ENCODE peak calls at places on chromosome 19, in six cellular contexts. One of them, this sample, is unnamed.

GRCh38 chr19:36572593-36573019 is 486 bp downstream of the ZNF529 start:
- DNase-seq in H1: no peak
- DNase-seq in GM12891: no peak
- DNase-seq in GM12878: no peak
- DNase-seq in HepG2: no peak
- DNase-seq in K562: no peak
- DNase-seq in this sample: no peak

GRCh38 chr19:28603453-28603852 is 609.5 kb downstream of the UQCRFS1 start:
- DNase-seq in H1: no peak
- DNase-seq in GM12891: no peak
- DNase-seq in GM12878: no peak
- DNase-seq in HepG2: no peak
- DNase-seq in K562: no peak
- DNase-seq in this sample: no peak

GRCh38 chr19:15628236-15629002 is 12.3 kb upstream of the CYP4F3 start:
- DNase-seq in H1: no peak
- DNase-seq in GM12891: no peak
- DNase-seq in GM12878: no peak
- DNase-seq in HepG2: no peak
- DNase-seq in K562: no peak
- DNase-seq in this sample: no peak

GRCh38 chr19:45154064-45154827 is 6.5 kb downstream of the NKPD1 start:
- DNase-seq in H1: no peak
- DNase-seq in GM12891: no peak
- DNase-seq in GM12878: no peak
- DNase-seq in HepG2: peak
- DNase-seq in K562: peak
- DNase-seq in this sample: no peak

GRCh38 chr19:29724102-29724641 is 9.1 kb upstream of the C19orf12 start:
- DNase-seq in H1: peak
- DNase-seq in GM12891: peak
- DNase-seq in GM12878: no peak
- DNase-seq in HepG2: no peak
- DNase-seq in K562: peak
- DNase-seq in this sample: no peak

GRCh38 chr19:8069116-8069973 is 16.8 kb downstream of the CCL25 start:
- DNase-seq in H1: peak
- DNase-seq in GM12891: no peak
- DNase-seq in GM12878: no peak
- DNase-seq in HepG2: no peak
- DNase-seq in K562: peak
- DNase-seq in this sample: no peak

GRCh38 chr19:38389957-38390924 is 1.7 kb downstream of the SPRED3 start:
- DNase-seq in H1: no peak
- DNase-seq in GM12891: no peak
- DNase-seq in GM12878: no peak
- DNase-seq in HepG2: no peak
- DNase-seq in K562: peak
- DNase-seq in this sample: no peak

GRCh38 chr19:10223488-10224213 is 7.5 kb downstream of the S1PR2 start:
- DNase-seq in H1: no peak
- DNase-seq in GM12891: no peak
- DNase-seq in GM12878: no peak
- DNase-seq in HepG2: no peak
- DNase-seq in K562: no peak
- DNase-seq in this sample: no peak

GRCh38 chr19:36719687-36720556 is 32.5 kb downstream of the ZNF567 start:
- DNase-seq in H1: no peak
- DNase-seq in GM12891: no peak
- DNase-seq in GM12878: no peak
- DNase-seq in HepG2: no peak
- DNase-seq in K562: no peak
- DNase-seq in this sample: no peak

GRCh38 chr19:17109962-17110598 is 34.5 kb downstream of the MYO9B start:
- DNase-seq in H1: no peak
- DNase-seq in GM12891: peak
- DNase-seq in GM12878: peak
- DNase-seq in HepG2: no peak
- DNase-seq in K562: no peak
- DNase-seq in this sample: peak

GRCh38 chr19:41617941-41618730 is 8.7 kb downstream of the CEACAM4 start:
- DNase-seq in H1: no peak
- DNase-seq in GM12891: no peak
- DNase-seq in GM12878: no peak
- DNase-seq in HepG2: no peak
- DNase-seq in K562: no peak
- DNase-seq in this sample: no peak

GRCh38 chr19:40471111-40471510 is 4.3 kb downstream of the SPTBN4 start:
- DNase-seq in H1: no peak
- DNase-seq in GM12891: no peak
- DNase-seq in GM12878: no peak
- DNase-seq in HepG2: no peak
- DNase-seq in K562: no peak
- DNase-seq in this sample: no peak

GRCh38 chr19:8505680-8506401 is 3.4 kb upstream of the PRAM1 start:
- DNase-seq in H1: peak
- DNase-seq in GM12891: peak
- DNase-seq in GM12878: no peak
- DNase-seq in HepG2: peak
- DNase-seq in K562: peak
- DNase-seq in this sample: peak

GRCh38 chr19:29771708-29772415 is 39.9 kb upstream of the CCNE1 start:
- DNase-seq in H1: peak
- DNase-seq in GM12891: no peak
- DNase-seq in GM12878: no peak
- DNase-seq in HepG2: peak
- DNase-seq in K562: peak
- DNase-seq in this sample: peak

GRCh38 chr19:41263042-41263849 is 926 bp upstream of the HNRNPUL1 start:
- DNase-seq in H1: peak
- DNase-seq in GM12891: peak
- DNase-seq in GM12878: peak
- DNase-seq in HepG2: peak
- DNase-seq in K562: peak
- DNase-seq in this sample: peak

GRCh38 chr19:38862321-38863059 is 12.7 kb upstream of the HNRNPL start:
- DNase-seq in H1: no peak
- DNase-seq in GM12891: no peak
- DNase-seq in GM12878: no peak
- DNase-seq in HepG2: no peak
- DNase-seq in K562: no peak
- DNase-seq in this sample: no peak

GRCh38 chr19:3526507-3527244 is 12.3 kb upstream of the TEKTIP1 start:
- DNase-seq in H1: no peak
- DNase-seq in GM12891: no peak
- DNase-seq in GM12878: no peak
- DNase-seq in HepG2: no peak
- DNase-seq in K562: no peak
- DNase-seq in this sample: no peak

GRCh38 chr19:32599736-32600157 is 18.8 kb downstream of the PDCD5 start:
- DNase-seq in H1: no peak
- DNase-seq in GM12891: no peak
- DNase-seq in GM12878: no peak
- DNase-seq in HepG2: peak
- DNase-seq in K562: peak
- DNase-seq in this sample: no peak

GRCh38 chr19:37218592-37218935 is 550 bp downstream of the ZNF383 start:
- DNase-seq in H1: no peak
- DNase-seq in GM12891: no peak
- DNase-seq in GM12878: peak
- DNase-seq in HepG2: no peak
- DNase-seq in K562: no peak
- DNase-seq in this sample: no peak

GRCh38 chr19:29845576-29846176 is 33.9 kb downstream of the CCNE1 start:
- DNase-seq in H1: no peak
- DNase-seq in GM12891: no peak
- DNase-seq in GM12878: no peak
- DNase-seq in HepG2: no peak
- DNase-seq in K562: peak
- DNase-seq in this sample: no peak

GRCh38 chr19:17125728-17126677 is 50.4 kb downstream of the MYO9B start:
- DNase-seq in H1: no peak
- DNase-seq in GM12891: peak
- DNase-seq in GM12878: peak
- DNase-seq in HepG2: no peak
- DNase-seq in K562: no peak
- DNase-seq in this sample: peak

GRCh38 chr19:37931941-37932655 is 25.1 kb downstream of the SIPA1L3 start:
- DNase-seq in H1: peak
- DNase-seq in GM12891: peak
- DNase-seq in GM12878: no peak
- DNase-seq in HepG2: peak
- DNase-seq in K562: no peak
- DNase-seq in this sample: peak

GRCh38 chr19:14699641-14700040 is 9.8 kb downstream of the ZNF333 start:
- DNase-seq in H1: no peak
- DNase-seq in GM12891: no peak
- DNase-seq in GM12878: no peak
- DNase-seq in HepG2: no peak
- DNase-seq in K562: no peak
- DNase-seq in this sample: no peak

GRCh38 chr19:10915511-10916091 is 12.8 kb downstream of the YIPF2 start:
- DNase-seq in H1: no peak
- DNase-seq in GM12891: no peak
- DNase-seq in GM12878: no peak
- DNase-seq in HepG2: no peak
- DNase-seq in K562: no peak
- DNase-seq in this sample: no peak

GRCh38 chr19:37304190-37304883 is 66.6 kb upstream of the ZNF527 start:
- DNase-seq in H1: no peak
- DNase-seq in GM12891: no peak
- DNase-seq in GM12878: no peak
- DNase-seq in HepG2: no peak
- DNase-seq in K562: peak
- DNase-seq in this sample: no peak

GRCh38 chr19:39419003-39419402 is 6.5 kb downstream of the PLEKHG2 start:
- DNase-seq in H1: no peak
- DNase-seq in GM12891: no peak
- DNase-seq in GM12878: no peak
- DNase-seq in HepG2: no peak
- DNase-seq in K562: no peak
- DNase-seq in this sample: no peak

GRCh38 chr19:21568816-21569496 is 63.6 kb downstream of the ZNF429 start:
- DNase-seq in H1: no peak
- DNase-seq in GM12891: peak
- DNase-seq in GM12878: no peak
- DNase-seq in HepG2: no peak
- DNase-seq in K562: no peak
- DNase-seq in this sample: no peak

GRCh38 chr19:38304866-38305429 is 897 bp downstream of the C19orf33 start:
- DNase-seq in H1: peak
- DNase-seq in GM12891: no peak
- DNase-seq in GM12878: no peak
- DNase-seq in HepG2: peak
- DNase-seq in K562: peak
- DNase-seq in this sample: no peak

GRCh38 chr19:40689339-40690049 is 957 bp downstream of the NUMBL start:
- DNase-seq in H1: peak
- DNase-seq in GM12891: no peak
- DNase-seq in GM12878: no peak
- DNase-seq in HepG2: no peak
- DNase-seq in K562: peak
- DNase-seq in this sample: no peak

GRCh38 chr19:29884044-29884443 is 58.0 kb upstream of the URI1 start:
- DNase-seq in H1: no peak
- DNase-seq in GM12891: no peak
- DNase-seq in GM12878: no peak
- DNase-seq in HepG2: no peak
- DNase-seq in K562: no peak
- DNase-seq in this sample: no peak

GRCh38 chr19:43574424-43575155 is 737 bp downstream of the XRCC1 start:
- DNase-seq in H1: no peak
- DNase-seq in GM12891: no peak
- DNase-seq in GM12878: no peak
- DNase-seq in HepG2: no peak
- DNase-seq in K562: no peak
- DNase-seq in this sample: no peak

GRCh38 chr19:39916851-39917396 is 17.5 kb downstream of the FCGBP start:
- DNase-seq in H1: no peak
- DNase-seq in GM12891: no peak
- DNase-seq in GM12878: no peak
- DNase-seq in HepG2: no peak
- DNase-seq in K562: peak
- DNase-seq in this sample: no peak

GRCh38 chr19:50334741-50335421 is 5.7 kb upstream of the KCNC3 start:
- DNase-seq in H1: no peak
- DNase-seq in GM12891: no peak
- DNase-seq in GM12878: no peak
- DNase-seq in HepG2: no peak
- DNase-seq in K562: no peak
- DNase-seq in this sample: no peak
- TF ChIP-seq TAF1 in H1: no peak
- TF ChIP-seq TAF1 in GM12891: no peak
- TF ChIP-seq TAF1 in GM12878: no peak
- TF ChIP-seq TAF1 in HepG2: no peak
- TF ChIP-seq TAF1 in K562: no peak
- TF ChIP-seq TAF1 in this sample: no peak

GRCh38 chr19:33868821-33869412 is 72.2 kb downstream of the KCTD15 start:
- DNase-seq in H1: peak
- DNase-seq in GM12891: no peak
- DNase-seq in GM12878: no peak
- DNase-seq in HepG2: no peak
- DNase-seq in K562: no peak
- DNase-seq in this sample: no peak
- TF ChIP-seq POLR2AphosphoS5 in H1: no peak
- TF ChIP-seq POLR2AphosphoS5 in GM12891: no peak
- TF ChIP-seq POLR2AphosphoS5 in GM12878: no peak
- TF ChIP-seq POLR2AphosphoS5 in HepG2: no peak
- TF ChIP-seq POLR2AphosphoS5 in K562: no peak
- TF ChIP-seq POLR2AphosphoS5 in this sample: no peak

GRCh38 chr19:52048604-52049493 is at the start of gene ZNF432:
- DNase-seq in H1: peak
- DNase-seq in GM12891: peak
- DNase-seq in GM12878: peak
- DNase-seq in HepG2: peak
- DNase-seq in K562: peak
- DNase-seq in this sample: peak
- TF ChIP-seq POLR2A in H1: peak
- TF ChIP-seq POLR2A in GM12891: peak
- TF ChIP-seq POLR2A in GM12878: peak
- TF ChIP-seq POLR2A in HepG2: peak
- TF ChIP-seq POLR2A in K562: peak
- TF ChIP-seq POLR2A in this sample: peak

GRCh38 chr19:19775891-19776205 is 42.9 kb upstream of the ZNF14 start:
- DNase-seq in H1: no peak
- DNase-seq in GM12891: no peak
- DNase-seq in GM12878: no peak
- DNase-seq in HepG2: no peak
- DNase-seq in K562: peak
- DNase-seq in this sample: no peak
- TF ChIP-seq TAF1 in H1: no peak
- TF ChIP-seq TAF1 in GM12891: peak
- TF ChIP-seq TAF1 in GM12878: no peak
- TF ChIP-seq TAF1 in HepG2: no peak
- TF ChIP-seq TAF1 in K562: no peak
- TF ChIP-seq TAF1 in this sample: no peak

This sample was measured in GM12892.